ENCODE peak calls at places on chromosomes 3 and 15, in six cellular contexts. One of them, this sample, is unnamed.
A peak's percentile ranks its signal among the peaks of the same experiment; 100 is the strongest.

GRCh38 chr3:27720029-27720518 is 2.0 kb downstream of the EOMES start:
- DNase-seq in left ventricle myocardium inferior: no peak
- DNase-seq in tibial nerve: no peak
- DNase-seq in stomach: no peak
- DNase-seq in GM12864: no peak
- DNase-seq in upper lobe of right lung: no peak
- DNase-seq in this sample: no peak

GRCh38 chr3:113354307-113354706 is 87.0 kb downstream of the CFAP44 start:
- DNase-seq in left ventricle myocardium inferior: no peak
- DNase-seq in tibial nerve: no peak
- DNase-seq in stomach: no peak
- DNase-seq in GM12864: no peak
- DNase-seq in upper lobe of right lung: no peak
- DNase-seq in this sample: no peak

GRCh38 chr3:68088216-68088615 is 433.8 kb upstream of the SUCLG2 start:
- DNase-seq in left ventricle myocardium inferior: no peak
- DNase-seq in tibial nerve: no peak
- DNase-seq in stomach: no peak
- DNase-seq in GM12864: no peak
- DNase-seq in upper lobe of right lung: no peak
- DNase-seq in this sample: no peak

GRCh38 chr3:189631373-189631408 is at the start of gene TP63:
- DNase-seq in left ventricle myocardium inferior: no peak
- DNase-seq in tibial nerve: no peak
- DNase-seq in stomach: no peak
- DNase-seq in GM12864: no peak
- DNase-seq in upper lobe of right lung: no peak
- DNase-seq in this sample: no peak

GRCh38 chr3:169245631-169246030 is 417.9 kb downstream of the MECOM start:
- DNase-seq in left ventricle myocardium inferior: no peak
- DNase-seq in tibial nerve: no peak
- DNase-seq in stomach: no peak
- DNase-seq in GM12864: no peak
- DNase-seq in upper lobe of right lung: no peak
- DNase-seq in this sample: no peak

GRCh38 chr15:31215490-31216209 is 111.0 kb upstream of the KLF13 start:
- DNase-seq in left ventricle myocardium inferior: peak; percentile 87
- DNase-seq in tibial nerve: peak; percentile 67
- DNase-seq in stomach: peak; percentile 90
- DNase-seq in GM12864: no peak
- DNase-seq in upper lobe of right lung: peak; percentile 95
- DNase-seq in this sample: peak; percentile 87

GRCh38 chr3:138946554-138947302 is at the start of the genes FOXL2 and FOXL2NB:
- DNase-seq in left ventricle myocardium inferior: no peak
- DNase-seq in tibial nerve: no peak
- DNase-seq in stomach: no peak
- DNase-seq in GM12864: no peak
- DNase-seq in upper lobe of right lung: no peak
- DNase-seq in this sample: no peak

GRCh38 chr3:162435750-162436149 is 939.1 kb downstream of the OTOL1 start:
- DNase-seq in left ventricle myocardium inferior: no peak
- DNase-seq in tibial nerve: no peak
- DNase-seq in stomach: no peak
- DNase-seq in GM12864: no peak
- DNase-seq in upper lobe of right lung: no peak
- DNase-seq in this sample: no peak

GRCh38 chr3:25229584-25229983 is 198.5 kb upstream of the RARB start:
- DNase-seq in left ventricle myocardium inferior: no peak
- DNase-seq in tibial nerve: no peak
- DNase-seq in stomach: no peak
- DNase-seq in GM12864: no peak
- DNase-seq in upper lobe of right lung: no peak
- DNase-seq in this sample: no peak

GRCh38 chr15:35032471-35032870 is 44.4 kb upstream of the ZNF770 start:
- DNase-seq in left ventricle myocardium inferior: no peak
- DNase-seq in tibial nerve: no peak
- DNase-seq in stomach: no peak
- DNase-seq in GM12864: no peak
- DNase-seq in upper lobe of right lung: no peak
- DNase-seq in this sample: no peak

GRCh38 chr3:125165189-125165947 is 47.2 kb downstream of the SLC12A8 start:
- DNase-seq in left ventricle myocardium inferior: peak; percentile 53
- DNase-seq in tibial nerve: no peak
- DNase-seq in stomach: no peak
- DNase-seq in GM12864: no peak
- DNase-seq in upper lobe of right lung: no peak
- DNase-seq in this sample: no peak

GRCh38 chr3:16064660-16065414 is 109.6 kb upstream of the GALNT15 start:
- DNase-seq in left ventricle myocardium inferior: peak; percentile 83
- DNase-seq in tibial nerve: peak; percentile 93
- DNase-seq in stomach: no peak
- DNase-seq in GM12864: no peak
- DNase-seq in upper lobe of right lung: no peak
- DNase-seq in this sample: no peak

GRCh38 chr3:138598534-138598933 is 4.5 kb upstream of the CEP70 start:
- DNase-seq in left ventricle myocardium inferior: no peak
- DNase-seq in tibial nerve: no peak
- DNase-seq in stomach: no peak
- DNase-seq in GM12864: no peak
- DNase-seq in upper lobe of right lung: no peak
- DNase-seq in this sample: no peak

GRCh38 chr3:161913786-161914389 is 417.3 kb downstream of the OTOL1 start:
- DNase-seq in left ventricle myocardium inferior: no peak
- DNase-seq in tibial nerve: no peak
- DNase-seq in stomach: no peak
- DNase-seq in GM12864: no peak
- DNase-seq in upper lobe of right lung: no peak
- DNase-seq in this sample: no peak

GRCh38 chr3:161150001-161150525 is 44.9 kb upstream of the B3GALNT1 start:
- DNase-seq in left ventricle myocardium inferior: no peak
- DNase-seq in tibial nerve: no peak
- DNase-seq in stomach: no peak
- DNase-seq in GM12864: no peak
- DNase-seq in upper lobe of right lung: no peak
- DNase-seq in this sample: no peak

DNA sequence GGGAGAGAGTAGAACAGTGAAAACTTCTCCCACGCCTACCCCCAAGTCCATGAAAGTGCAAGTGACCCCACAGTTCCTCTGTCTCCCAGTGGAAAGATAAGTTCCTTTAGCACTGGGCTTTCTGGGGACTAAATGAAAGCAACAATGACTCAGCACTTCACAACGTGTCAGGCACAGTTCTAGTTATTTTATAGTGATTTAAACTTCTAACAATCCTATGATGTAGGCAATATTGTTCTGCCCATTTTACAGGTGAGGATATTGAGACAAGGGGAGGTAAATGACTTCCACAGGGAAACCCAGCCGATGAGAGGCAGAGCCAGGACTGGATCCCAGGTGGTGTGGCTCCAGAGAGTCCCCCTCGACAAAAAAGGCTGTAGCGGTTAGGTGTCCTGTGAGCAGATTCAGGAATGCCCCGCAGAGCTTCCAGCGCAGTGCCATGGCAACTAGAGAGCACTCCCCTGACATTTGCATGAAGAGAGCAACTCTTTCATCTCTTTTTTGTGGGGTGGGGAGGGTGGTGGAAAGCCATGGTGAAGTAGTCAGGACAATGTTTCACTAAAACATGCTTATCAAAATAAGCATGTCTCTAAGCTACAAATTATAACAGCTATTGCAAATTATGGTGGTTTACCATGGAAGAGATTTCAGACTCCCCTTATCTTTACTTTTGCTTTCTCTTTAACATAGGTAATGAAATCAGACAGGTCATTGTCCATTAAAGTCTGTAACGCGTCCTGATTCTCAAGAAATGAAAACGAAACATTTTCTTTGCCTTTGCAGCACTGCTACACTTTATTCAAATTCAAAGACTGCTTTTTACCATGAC is 62.1 kb downstream of the NR2F2 start:
- DNase-seq in left ventricle myocardium inferior: no peak
- DNase-seq in tibial nerve: no peak
- DNase-seq in stomach: no peak
- DNase-seq in GM12864: no peak
- DNase-seq in upper lobe of right lung: no peak
- DNase-seq in this sample: no peak
- H3K4me3 ChIP-seq in left ventricle myocardium inferior: no peak overlapping the region
- H3K4me3 ChIP-seq in tibial nerve: no peak overlapping the region
- H3K4me3 ChIP-seq in stomach: no peak overlapping the region
- H3K4me3 ChIP-seq in GM12864: no peak overlapping the region
- H3K4me3 ChIP-seq in upper lobe of right lung: no peak overlapping the region
- H3K4me3 ChIP-seq in this sample: no peak overlapping the region

GRCh38 chr15:66936115-66936863 is 129.1 kb upstream of the SMAD3 start:
- DNase-seq in left ventricle myocardium inferior: peak; percentile 67
- DNase-seq in tibial nerve: no peak
- DNase-seq in stomach: no peak
- DNase-seq in GM12864: no peak
- DNase-seq in upper lobe of right lung: no peak
- DNase-seq in this sample: no peak

GRCh38 chr15:66935688-66936087 is 129.7 kb upstream of the SMAD3 start:
- DNase-seq in left ventricle myocardium inferior: no peak
- DNase-seq in tibial nerve: no peak
- DNase-seq in stomach: no peak
- DNase-seq in GM12864: no peak
- DNase-seq in upper lobe of right lung: no peak
- DNase-seq in this sample: no peak

GRCh38 chr15:66937588-66937987 is 127.8 kb upstream of the SMAD3 start:
- DNase-seq in left ventricle myocardium inferior: no peak
- DNase-seq in tibial nerve: no peak
- DNase-seq in stomach: no peak
- DNase-seq in GM12864: no peak
- DNase-seq in upper lobe of right lung: no peak
- DNase-seq in this sample: no peak

GRCh38 chr15:66938114-66938830 is 127.1 kb upstream of the SMAD3 start:
- DNase-seq in left ventricle myocardium inferior: no peak
- DNase-seq in tibial nerve: no peak
- DNase-seq in stomach: no peak
- DNase-seq in GM12864: no peak
- DNase-seq in upper lobe of right lung: no peak
- DNase-seq in this sample: no peak

DNA sequence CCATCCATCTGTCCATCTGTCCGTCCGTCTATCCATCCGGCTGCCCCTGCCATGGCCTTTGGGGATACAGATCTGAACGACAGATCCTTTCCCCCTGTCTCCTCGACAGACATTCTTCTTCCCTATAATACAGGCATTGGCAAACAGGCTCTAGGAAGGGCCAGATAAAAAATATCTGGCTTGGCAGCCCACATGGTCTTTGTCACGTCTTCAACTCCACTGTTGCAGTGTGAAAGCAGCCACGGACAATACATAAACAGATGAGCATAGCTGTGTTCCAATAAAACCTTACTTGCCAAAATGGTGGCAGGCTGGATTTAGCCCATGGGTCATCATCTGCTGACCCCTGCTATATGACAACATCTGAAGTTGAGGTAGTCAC is 128.5 kb upstream of the SMAD3 start:
- DNase-seq in left ventricle myocardium inferior: no peak
- DNase-seq in tibial nerve: no peak
- DNase-seq in stomach: no peak
- DNase-seq in GM12864: no peak
- DNase-seq in upper lobe of right lung: no peak
- DNase-seq in this sample: no peak
- H3K4me3 ChIP-seq in left ventricle myocardium inferior: peak overlapping the region; percentile 57
- H3K4me3 ChIP-seq in tibial nerve: peak overlapping the region; percentile 18
- H3K4me3 ChIP-seq in stomach: peak overlapping the region; percentile 39
- H3K4me3 ChIP-seq in GM12864: no peak overlapping the region
- H3K4me3 ChIP-seq in upper lobe of right lung: peak overlapping the region; percentile 42
- H3K4me3 ChIP-seq in this sample: no peak overlapping the region

GRCh38 chr3:127000792-127001191 is 17.9 kb downstream of the PLXNA1 start:
- DNase-seq in left ventricle myocardium inferior: no peak
- DNase-seq in tibial nerve: no peak
- DNase-seq in stomach: no peak
- DNase-seq in GM12864: no peak
- DNase-seq in upper lobe of right lung: no peak
- DNase-seq in this sample: no peak

GRCh38 chr3:127000128-127000527 is 17.2 kb downstream of the PLXNA1 start:
- DNase-seq in left ventricle myocardium inferior: no peak
- DNase-seq in tibial nerve: no peak
- DNase-seq in stomach: no peak
- DNase-seq in GM12864: no peak
- DNase-seq in upper lobe of right lung: no peak
- DNase-seq in this sample: no peak

GRCh38 chr3:127003175-127003555 is 20.2 kb downstream of the PLXNA1 start:
- DNase-seq in left ventricle myocardium inferior: no peak
- DNase-seq in tibial nerve: no peak
- DNase-seq in stomach: no peak
- DNase-seq in GM12864: no peak
- DNase-seq in upper lobe of right lung: no peak
- DNase-seq in this sample: no peak

GRCh38 chr3:127002195-127003174 is 19.6 kb downstream of the PLXNA1 start:
- DNase-seq in left ventricle myocardium inferior: peak; percentile 90
- DNase-seq in tibial nerve: peak; percentile 82
- DNase-seq in stomach: peak; percentile 71
- DNase-seq in GM12864: peak; percentile 27
- DNase-seq in upper lobe of right lung: peak; percentile 93
- DNase-seq in this sample: no peak

DNA sequence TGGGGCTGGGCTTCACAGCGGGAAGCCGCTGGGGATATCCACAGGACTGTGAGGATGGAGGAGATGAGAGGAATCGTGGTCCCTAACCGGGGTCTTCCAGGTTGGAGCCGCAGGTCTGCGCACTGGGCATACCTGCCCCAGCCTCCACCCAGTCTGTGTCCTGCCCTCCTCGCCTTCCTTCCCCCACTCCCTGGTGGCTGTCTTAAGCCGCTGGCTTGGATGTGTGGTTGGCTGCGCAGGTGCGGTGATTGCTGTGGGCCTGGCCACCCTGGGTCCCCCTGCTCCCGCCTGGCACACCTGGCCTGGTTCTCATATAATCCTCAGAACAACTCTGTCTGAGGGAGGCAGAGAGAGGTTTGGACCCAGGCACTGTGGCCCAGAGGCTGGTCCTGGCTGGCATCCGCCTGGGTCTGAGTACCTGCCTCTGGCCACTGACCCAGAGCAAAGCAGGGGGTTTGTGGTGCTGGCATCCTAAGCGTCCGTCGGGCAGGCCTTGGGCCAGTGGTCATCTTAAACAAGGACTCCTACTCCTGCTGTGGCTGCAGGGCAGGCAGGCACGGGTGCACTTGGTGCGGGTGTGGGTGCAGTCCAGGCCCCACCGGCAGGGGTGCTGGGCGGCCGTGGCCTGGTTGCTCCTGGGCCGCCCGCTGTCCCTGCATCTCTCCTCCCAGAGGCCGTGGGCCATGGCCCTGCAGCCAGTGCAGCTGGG is 18.7 kb downstream of the PLXNA1 start:
- DNase-seq in left ventricle myocardium inferior: no peak
- DNase-seq in tibial nerve: no peak
- DNase-seq in stomach: no peak
- DNase-seq in GM12864: no peak
- DNase-seq in upper lobe of right lung: no peak
- DNase-seq in this sample: no peak
- H3K4me3 ChIP-seq in left ventricle myocardium inferior: peak overlapping the region; percentile 40
- H3K4me3 ChIP-seq in tibial nerve: no peak overlapping the region
- H3K4me3 ChIP-seq in stomach: peak overlapping the region; percentile 14
- H3K4me3 ChIP-seq in GM12864: no peak overlapping the region
- H3K4me3 ChIP-seq in upper lobe of right lung: peak overlapping the region; percentile 4
- H3K4me3 ChIP-seq in this sample: no peak overlapping the region

GRCh38 chr3:94146455-94146854 is 83.6 kb downstream of the NSUN3 start:
- DNase-seq in left ventricle myocardium inferior: no peak
- DNase-seq in tibial nerve: no peak
- DNase-seq in stomach: no peak
- DNase-seq in GM12864: no peak
- DNase-seq in upper lobe of right lung: no peak
- DNase-seq in this sample: no peak
- H3K4me3 ChIP-seq in left ventricle myocardium inferior: no peak overlapping the region
- H3K4me3 ChIP-seq in tibial nerve: no peak overlapping the region
- H3K4me3 ChIP-seq in stomach: no peak overlapping the region
- H3K4me3 ChIP-seq in GM12864: no peak overlapping the region
- H3K4me3 ChIP-seq in upper lobe of right lung: no peak overlapping the region
- H3K4me3 ChIP-seq in this sample: no peak overlapping the region